ENCODE peak calls at places on chromosome 9, in ten cellular contexts. B is anterior cingulate cortex, V is psoas muscle, D is KBM-7, Y is T follicular helper cell, E is skeletal muscle cell, Q is astrocyte, P is lung, M is NCI-H774, X is trophoblast cell. Z is an unnamed sample.

GRCh38 chr9:135188681-135189151 is 101.2 kb downstream of the OLFM1 start:
- DNase-seq in Q (no peak), E (no peak), V (no peak), D (no peak), X (no peak), P (no peak), B (no peak), M (no peak), Y (no peak), Z (no peak)

GRCh38 chr9:84397822-84398221 is 57.3 kb upstream of the SLC28A3 start:
- DNase-seq in M (no peak), E (peak), B (no peak), X (no peak), V (no peak), D (no peak), Y (no peak), P (no peak), Q (peak), Z (no peak)

GRCh38 chr9:1018121-1018520 is 32.0 kb upstream of the DMRT2 start:
- DNase-seq in V (no peak), Y (no peak), D (peak), Q (no peak), E (no peak), B (no peak), X (peak), P (no peak), M (no peak), Z (no peak)

GRCh38 chr9:121841771-121842611 is 190.6 kb downstream of the DAB2IP start:
- DNase-seq in E (no peak), Q (peak), X (peak), D (no peak), Y (no peak), V (no peak), B (no peak), P (no peak), M (no peak), Z (no peak)

GRCh38 chr9:26770821-26771220 is 121.8 kb downstream of the CAAP1 start:
- DNase-seq in E (no peak), B (no peak), Y (no peak), X (no peak), V (no peak), D (no peak), P (no peak), M (no peak), Q (no peak), Z (no peak)

GRCh38 chr9:7974335-7975005 is 174.9 kb upstream of the DMAC1 start:
- DNase-seq in X (no peak), D (peak), V (no peak), E (no peak), Q (no peak), Y (no peak), M (peak), B (no peak), P (no peak), Z (peak)

GRCh38 chr9:110650991-110651411 is 17.6 kb upstream of the MUSK start:
- DNase-seq in V (no peak), Q (peak), P (no peak), E (peak), M (no peak), X (no peak), B (no peak), D (no peak), Y (no peak), Z (no peak)

GRCh38 chr9:16422114-16422513 is 448.4 kb downstream of the BNC2 start:
- DNase-seq in M (no peak), Q (no peak), D (no peak), E (no peak), B (no peak), V (no peak), X (no peak), P (no peak), Y (no peak), Z (no peak)

GRCh38 chr9:79667716-79668458 is 96.1 kb downstream of the TLE4 start:
- DNase-seq in E (no peak), Y (no peak), V (no peak), P (no peak), X (no peak), M (peak), Q (no peak), D (no peak), B (no peak), Z (no peak)

GRCh38 chr9:91946825-91947224 is 3.2 kb downstream of the ROR2 start:
- DNase-seq in D (no peak), B (no peak), P (no peak), M (no peak), V (no peak), E (no peak), Q (no peak), Y (no peak), X (no peak), Z (no peak)

GRCh38 chr9:131290039-131290766 is 680 bp downstream of the PLPP7 start:
- DNase-seq in Y (no peak), M (no peak), X (no peak), P (no peak), D (no peak), E (no peak), Q (no peak), B (no peak), V (peak), Z (no peak)

GRCh38 chr9:129323999-129324553 is 146.0 kb upstream of the IER5L start:
- DNase-seq in E (no peak), X (peak), D (no peak), Q (no peak), M (no peak), B (no peak), Y (no peak), P (no peak), V (peak), Z (no peak)

GRCh38 chr9:75455444-75455921 is 367.2 kb downstream of the OSTF1 start:
- DNase-seq in X (peak), D (no peak), P (peak), Y (no peak), V (no peak), E (no peak), M (peak), Q (peak), B (no peak), Z (no peak)

GRCh38 chr9:92265159-92265558 is 28.3 kb downstream of the IARS1 start:
- DNase-seq in Y (no peak), X (no peak), P (no peak), B (no peak), M (no peak), V (no peak), E (no peak), D (no peak), Q (no peak), Z (no peak)

GRCh38 chr9:136726631-136727191 is 14.3 kb downstream of the DIPK1B start:
- DNase-seq in Q (no peak), Y (peak), B (no peak), E (no peak), M (no peak), X (peak), D (peak), P (no peak), V (no peak), Z (no peak)

GRCh38 chr9:97703437-97704326 is 6.5 kb upstream of the XPA start:
- DNase-seq in M (peak), D (no peak), Q (peak), B (no peak), E (peak), X (peak), Y (no peak), P (no peak), V (no peak), Z (no peak)